ENCODE peak calls at places on chromosomes 6 and 20, in eight cellular contexts. M is colonic mucosa, H is transverse colon, J is right lobe of liver, V is lower lobe of right lung, N is cardiac muscle cell, I is prostate gland, U is body of pancreas. K is an unnamed sample. For H3K36me3 and H3K9me3, the result is how much of the 10 kb centered on the place peaks cover.

GRCh38 chr20:41177636-41178035 is 40.3 kb downstream of the PLCG1 start:
- DNase-seq in M (no peak), H (peak), J (no peak), V (no peak), N (no peak), I (no peak), U (no peak), K (peak)

GRCh38 chr20:568865-569415 is 25.4 kb upstream of the CSNK2A1 start:
- DNase-seq in M (no peak), H (no peak), J (no peak), V (no peak), N (no peak), I (no peak), U (no peak), K (no peak)

GRCh38 chr20:6036213-6036612 is 17.6 kb downstream of the LRRN4 start:
- DNase-seq in M (no peak), H (no peak), J (no peak), V (no peak), N (no peak), I (no peak), U (no peak), K (no peak)

GRCh38 chr6:83371428-83371827 is 59.4 kb downstream of the ME1 start:
- DNase-seq in M (no peak), H (no peak), J (no peak), V (no peak), N (no peak), I (no peak), U (no peak), K (no peak)

GRCh38 chr20:3563548-3564177 is 92.8 kb downstream of the ATRN start:
- DNase-seq in M (peak), H (no peak), J (no peak), V (no peak), N (peak), I (no peak), U (no peak), K (no peak)

GRCh38 chr6:12656841-12657435 is 59.6 kb upstream of the PHACTR1 start:
- DNase-seq in M (no peak), H (no peak), J (no peak), V (no peak), N (no peak), I (no peak), U (no peak), K (no peak)

GRCh38 chr20:23923891-23924435 is 44.4 kb upstream of the CST5 start:
- DNase-seq in M (no peak), H (no peak), J (no peak), V (no peak), N (no peak), I (no peak), U (peak), K (no peak)

GRCh38 chr6:101597711-101598110 is 204.2 kb downstream of the GRIK2 start:
- DNase-seq in M (no peak), H (no peak), J (no peak), V (no peak), N (no peak), I (no peak), U (no peak), K (no peak)

GRCh38 chr6:53615633-53616449 is 49.7 kb downstream of the KLHL31 start:
- DNase-seq in M (peak), H (peak), J (no peak), V (no peak), N (no peak), I (no peak), U (peak), K (no peak)

GRCh38 chr20:41249781-41250281 is 67.7 kb downstream of the ZHX3 start:
- DNase-seq in M (no peak), H (no peak), J (no peak), V (no peak), N (peak), I (no peak), U (no peak), K (peak)

GRCh38 chr20:36549628-36549941 is 8.3 kb downstream of the MYL9 start:
- DNase-seq in M (no peak), H (no peak), J (no peak), V (no peak), N (no peak), I (no peak), U (no peak), K (peak)

GRCh38 chr20:47295921-47296426 is 60.5 kb downstream of the ZMYND8 start:
- DNase-seq in M (no peak), H (no peak), J (no peak), V (no peak), N (no peak), I (no peak), U (no peak), K (no peak)

GRCh38 chr20:3858689-3859088 is 12.1 kb downstream of the MAVS start:
- DNase-seq in M (no peak), H (no peak), J (no peak), V (no peak), N (no peak), I (no peak), U (no peak), K (no peak)

GRCh38 chr6:168155193-168155592 is 76.2 kb upstream of the FRMD1 start:
- DNase-seq in M (no peak), H (no peak), J (no peak), V (no peak), N (no peak), I (no peak), U (no peak), K (no peak)

GRCh38 chr6:5950448-5950847 is 56.3 kb downstream of the NRN1 start:
- DNase-seq in M (no peak), H (no peak), J (no peak), V (no peak), N (peak), I (no peak), U (no peak), K (no peak)

GRCh38 chr6:104423691-104424090 is 436.0 kb downstream of the HACE1 start:
- DNase-seq in M (no peak), H (no peak), J (no peak), V (no peak), N (no peak), I (no peak), U (no peak), K (no peak)

GRCh38 chr6:88748141-88748540 is 215.3 kb downstream of the RNGTT start:
- DNase-seq in M (no peak), H (no peak), J (no peak), V (no peak), N (no peak), I (no peak), U (no peak), K (no peak)

GRCh38 chr20:1804129-1804503 is 91.1 kb upstream of the SIRPA start:
- DNase-seq in M (no peak), H (no peak), J (no peak), V (no peak), N (no peak), I (no peak), U (no peak), K (no peak)

GRCh38 chr20:13857961-13858360 is 73.1 kb downstream of the NDUFAF5 start:
- DNase-seq in M (no peak), H (no peak), J (no peak), V (no peak), N (no peak), I (no peak), U (no peak), K (no peak)

GRCh38 chr20:25464501-25465204 is 57.2 kb downstream of the GINS1 start:
- DNase-seq in M (no peak), H (no peak), J (no peak), V (no peak), N (no peak), I (no peak), U (no peak), K (no peak)

GRCh38 chr6:28719275-28719940 is 193.7 kb downstream of the GPX5 start:
- DNase-seq in M (no peak), H (no peak), J (no peak), V (no peak), N (no peak), I (no peak), U (no peak), K (no peak)

GRCh38 chr6:81938991-81939773 is 186.7 kb upstream of the TENT5A start:
- DNase-seq in M (no peak), H (no peak), J (no peak), V (no peak), N (no peak), I (no peak), U (no peak), K (no peak)

GRCh38 chr6:40427196-40427595 is 160.0 kb downstream of the LRFN2 start:
- DNase-seq in M (no peak), H (no peak), J (no peak), V (no peak), N (no peak), I (peak), U (no peak), K (no peak)

GRCh38 chr6:78594667-78595051 is 272.7 kb upstream of the IRAK1BP1 start:
- DNase-seq in M (no peak), H (no peak), J (no peak), V (no peak), N (no peak), I (no peak), U (no peak), K (no peak)

GRCh38 chr6:34834789-34835518 is 43.1 kb downstream of the BLTP3A start:
- DNase-seq in M (no peak), H (no peak), J (no peak), V (no peak), N (no peak), I (no peak), U (no peak), K (no peak)

GRCh38 chr6:9851541-9852380 is 563.1 kb downstream of the TFAP2A start:
- DNase-seq in M (no peak), H (no peak), J (peak), V (no peak), N (no peak), I (peak), U (no peak), K (no peak)

GRCh38 chr20:6718660-6719059 is 48.8 kb upstream of the BMP2 start:
- DNase-seq in M (no peak), H (no peak), J (no peak), V (no peak), N (no peak), I (no peak), U (no peak), K (peak)

DNA sequence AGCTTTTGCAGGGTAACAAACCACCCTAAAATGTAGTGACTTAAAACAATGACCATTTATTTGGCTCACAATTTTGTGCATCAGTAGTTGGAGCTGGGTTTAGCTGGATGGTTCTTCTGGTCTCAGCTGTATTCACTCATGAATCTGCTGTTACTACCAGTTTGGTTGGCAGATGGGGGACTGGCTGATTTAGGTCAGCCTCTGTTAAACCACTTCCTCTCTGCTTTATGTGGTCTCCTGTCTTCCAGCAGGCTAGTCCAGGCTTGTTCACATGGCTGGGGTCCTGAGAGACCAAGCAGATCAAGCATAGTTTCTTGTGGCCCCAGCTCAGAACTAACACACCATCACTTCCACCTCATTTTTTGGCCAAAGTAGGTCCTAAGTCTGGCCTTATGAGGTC is 67.2 kb upstream of the LAMP5 start:
- DNase-seq in M (no peak), H (no peak), J (no peak), V (no peak), N (no peak), I (no peak), U (no peak), K (no peak)
- H3K36me3 ChIP-seq in M (under half), H (under half), J (under half), V (under half), N (under half), I (under half), U (under half), K (under half)

GRCh38 chr6:111759836-111760785 is 113.1 kb downstream of the FYN start:
- DNase-seq in M (no peak), H (no peak), J (no peak), V (no peak), N (no peak), I (no peak), U (no peak), K (no peak)
- H3K4me3 ChIP-seq in M (peak), H (peak), J (peak), V (peak), N (no peak), I (no peak), U (no peak), K (no peak)

GRCh38 chr20:30486103-30486478 is 771.4 kb upstream of the DEFB115 start:
- DNase-seq in M (no peak), H (no peak), J (no peak), V (no peak), N (no peak), I (no peak), U (no peak), K (no peak)
- H3K9me3 ChIP-seq in M (under half), H (under half), J (under half), V (under half), N (under half), I (under half), U (under half), K (under half)

GRCh38 chr6:57106990-57107389 is 17.0 kb downstream of the ZNF451 start:
- DNase-seq in M (no peak), H (no peak), J (no peak), V (no peak), N (no peak), I (no peak), U (no peak), K (no peak)

GRCh38 chr6:57104350-57104749 is 14.4 kb downstream of the ZNF451 start:
- DNase-seq in M (no peak), H (no peak), J (no peak), V (no peak), N (no peak), I (no peak), U (no peak), K (no peak)

GRCh38 chr6:57108691-57109090 is 18.7 kb downstream of the ZNF451 start:
- DNase-seq in M (no peak), H (no peak), J (no peak), V (no peak), N (no peak), I (no peak), U (no peak), K (no peak)

GRCh38 chr6:57097596-57097995 is 7.6 kb downstream of the ZNF451 start:
- DNase-seq in M (no peak), H (no peak), J (no peak), V (no peak), N (no peak), I (no peak), U (no peak), K (no peak)

DNA sequence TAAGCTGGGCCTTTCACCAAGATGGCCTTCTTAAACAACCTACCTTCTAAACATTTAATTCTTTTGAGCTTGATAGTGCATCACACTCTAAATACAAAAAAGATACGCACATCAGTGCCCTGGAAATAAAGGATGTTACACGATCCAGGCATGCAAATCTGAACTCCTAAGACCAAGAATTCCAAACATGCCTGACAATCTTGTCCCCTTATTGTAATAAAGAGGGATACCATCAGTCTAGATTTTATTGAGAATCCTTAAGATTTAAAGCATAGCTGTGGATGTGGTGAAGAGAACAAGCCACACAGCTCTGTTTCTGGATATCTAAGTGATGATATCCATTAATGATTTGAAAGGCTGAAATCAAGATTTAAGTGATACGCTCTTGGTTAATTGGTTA is 13.0 kb downstream of the ZNF451 start:
- DNase-seq in M (no peak), H (no peak), J (no peak), V (no peak), N (no peak), I (no peak), U (no peak), K (no peak)
- H3K36me3 ChIP-seq in M (under half), H (under half), J (under half), V (half or more), N (half or more), I (under half), U (under half), K (under half)

GRCh38 chr6:84753173-84753572 is 11.2 kb downstream of the TBX18 start:
- DNase-seq in M (no peak), H (no peak), J (no peak), V (no peak), N (no peak), I (no peak), U (no peak), K (no peak)
- H3K4me3 ChIP-seq in M (no peak), H (no peak), J (no peak), V (no peak), N (no peak), I (no peak), U (no peak), K (no peak)

GRCh38 chr20:31239139-31239538 is 18.3 kb upstream of the DEFB115 start:
- DNase-seq in M (no peak), H (no peak), J (no peak), V (no peak), N (no peak), I (no peak), U (no peak), K (no peak)

GRCh38 chr20:31237763-31238162 is 19.7 kb upstream of the DEFB115 start:
- DNase-seq in M (no peak), H (no peak), J (no peak), V (no peak), N (no peak), I (no peak), U (no peak), K (no peak)

DNA sequence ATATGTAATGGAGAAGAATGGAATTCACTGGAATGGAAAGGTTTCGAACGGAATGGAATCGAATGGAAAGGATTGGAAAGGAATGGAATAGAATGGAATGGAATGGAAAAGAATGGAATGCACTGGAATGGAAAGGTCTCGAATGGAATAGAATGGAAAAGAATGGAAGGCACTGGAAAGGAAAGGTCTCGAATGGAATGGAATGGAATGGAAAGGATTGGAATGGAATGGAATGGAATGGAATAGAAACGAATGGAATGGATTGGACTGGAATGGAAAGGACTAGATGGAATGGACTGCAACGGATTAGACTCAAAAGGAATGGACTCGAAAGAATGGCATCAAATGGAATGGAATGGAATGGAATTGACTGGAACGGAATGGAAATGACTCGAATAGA is 20.5 kb upstream of the DEFB115 start:
- DNase-seq in M (no peak), H (no peak), J (no peak), V (no peak), N (no peak), I (no peak), U (no peak), K (no peak)
- H3K9me3 ChIP-seq in M (under half), H (under half), J (under half), V (half or more), N (under half), I (under half), U (under half), K (under half)

GRCh38 chr6:149698175-149698574 is 19.7 kb downstream of the LATS1 start:
- DNase-seq in M (no peak), H (no peak), J (no peak), V (no peak), N (no peak), I (no peak), U (no peak), K (no peak)
- H3K36me3 ChIP-seq in M (under half), H (under half), J (under half), V (under half), N (under half), I (under half), U (under half), K (under half)

GRCh38 chr6:31079656-31080261 is 32.6 kb downstream of the C6orf15 start:
- DNase-seq in M (peak), H (peak), J (peak), V (peak), N (peak), I (peak), U (peak), K (no peak)
- H3K4me3 ChIP-seq in M (peak), H (peak), J (no peak), V (peak), N (no peak), I (no peak), U (no peak), K (no peak)

GRCh38 chr6:169967687-169968086 is 216.3 kb downstream of the ERMARD start:
- DNase-seq in M (peak), H (no peak), J (no peak), V (no peak), N (no peak), I (no peak), U (no peak), K (no peak)
- H3K9me3 ChIP-seq in M (under half), H (under half), J (under half), V (under half), N (under half), I (under half), U (under half), K (under half)

DNA sequence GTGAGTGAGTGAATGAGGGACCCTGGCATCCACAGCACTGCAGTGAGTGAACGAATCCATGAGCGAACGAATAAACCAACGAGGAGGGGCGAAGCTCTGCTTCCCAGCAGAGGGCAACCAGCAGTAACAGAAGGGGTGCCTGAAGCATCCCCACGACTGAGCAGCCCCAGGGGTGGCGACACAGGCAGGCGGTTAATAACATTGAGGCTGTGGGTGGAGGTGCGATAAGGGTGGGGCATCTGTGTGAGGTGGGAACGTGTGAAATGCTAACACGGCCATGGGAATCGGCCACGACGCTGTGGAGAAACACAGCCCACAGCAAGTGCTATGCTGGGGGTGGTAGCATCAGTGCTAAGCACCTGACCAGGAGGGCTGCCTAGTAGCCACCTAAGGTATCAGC is 75.9 kb downstream of the TAF4 start:
- DNase-seq in M (no peak), H (no peak), J (no peak), V (no peak), N (no peak), I (no peak), U (no peak), K (peak)
- H3K36me3 ChIP-seq in M (under half), H (under half), J (under half), V (half or more), N (under half), I (under half), U (under half), K (under half)